ENCODE peak calls at places on chromosomes 16 and 17, in seven cellular contexts. One of them, this sample, is unnamed. For H3K36me3, the result is how much of the 10 kb centered on the place peaks cover.

GRCh38 chr16:1537763-1538289 is 4.4 kb downstream of the TMEM204 start:
- DNase-seq in HCT116: no peak
- DNase-seq in HepG2: no peak
- DNase-seq in GM12878: no peak
- DNase-seq in H1: no peak
- DNase-seq in SK-N-SH: no peak
- DNase-seq in K562: no peak
- DNase-seq in this sample: no peak

GRCh38 chr16:57858635-57859034 is 56.3 kb upstream of the KIFC3 start:
- DNase-seq in HCT116: no peak
- DNase-seq in HepG2: no peak
- DNase-seq in GM12878: no peak
- DNase-seq in H1: no peak
- DNase-seq in SK-N-SH: no peak
- DNase-seq in K562: no peak
- DNase-seq in this sample: no peak

GRCh38 chr16:11563493-11564040 is 23.2 kb downstream of the LITAF start:
- DNase-seq in HCT116: no peak
- DNase-seq in HepG2: peak
- DNase-seq in GM12878: no peak
- DNase-seq in H1: no peak
- DNase-seq in SK-N-SH: no peak
- DNase-seq in K562: no peak
- DNase-seq in this sample: no peak

GRCh38 chr16:10776280-10776679 is 32.6 kb downstream of the NUBP1 start:
- DNase-seq in HCT116: no peak
- DNase-seq in HepG2: no peak
- DNase-seq in GM12878: peak
- DNase-seq in H1: no peak
- DNase-seq in SK-N-SH: no peak
- DNase-seq in K562: no peak
- DNase-seq in this sample: no peak

GRCh38 chr17:75010683-75011406 is 1.6 kb upstream of the MRPL58 start:
- DNase-seq in HCT116: no peak
- DNase-seq in HepG2: peak
- DNase-seq in GM12878: no peak
- DNase-seq in H1: no peak
- DNase-seq in SK-N-SH: peak
- DNase-seq in K562: peak
- DNase-seq in this sample: no peak

GRCh38 chr17:80872999-80873951 is 118.4 kb upstream of the CHMP6 start:
- DNase-seq in HCT116: no peak
- DNase-seq in HepG2: no peak
- DNase-seq in GM12878: no peak
- DNase-seq in H1: no peak
- DNase-seq in SK-N-SH: no peak
- DNase-seq in K562: no peak
- DNase-seq in this sample: no peak

GRCh38 chr17:41629316-41629715 is 4.9 kb upstream of the KRT17 start:
- DNase-seq in HCT116: no peak
- DNase-seq in HepG2: no peak
- DNase-seq in GM12878: no peak
- DNase-seq in H1: no peak
- DNase-seq in SK-N-SH: no peak
- DNase-seq in K562: no peak
- DNase-seq in this sample: no peak

GRCh38 chr16:57911711-57912110 is 59.2 kb downstream of the CNGB1 start:
- DNase-seq in HCT116: no peak
- DNase-seq in HepG2: no peak
- DNase-seq in GM12878: no peak
- DNase-seq in H1: no peak
- DNase-seq in SK-N-SH: no peak
- DNase-seq in K562: no peak
- DNase-seq in this sample: no peak

GRCh38 chr17:72030067-72030899 is 90.5 kb upstream of the SOX9 start:
- DNase-seq in HCT116: no peak
- DNase-seq in HepG2: peak
- DNase-seq in GM12878: peak
- DNase-seq in H1: peak
- DNase-seq in SK-N-SH: no peak
- DNase-seq in K562: no peak
- DNase-seq in this sample: peak

GRCh38 chr16:14283786-14284185 is 212.7 kb downstream of the MRTFB start:
- DNase-seq in HCT116: no peak
- DNase-seq in HepG2: no peak
- DNase-seq in GM12878: no peak
- DNase-seq in H1: peak
- DNase-seq in SK-N-SH: no peak
- DNase-seq in K562: no peak
- DNase-seq in this sample: no peak

GRCh38 chr16:14284371-14284770 is 213.3 kb downstream of the MRTFB start:
- DNase-seq in HCT116: no peak
- DNase-seq in HepG2: no peak
- DNase-seq in GM12878: no peak
- DNase-seq in H1: peak
- DNase-seq in SK-N-SH: no peak
- DNase-seq in K562: no peak
- DNase-seq in this sample: no peak

GRCh38 chr16:14286381-14287230 is 215.5 kb downstream of the MRTFB start:
- DNase-seq in HCT116: no peak
- DNase-seq in HepG2: no peak
- DNase-seq in GM12878: no peak
- DNase-seq in H1: peak
- DNase-seq in SK-N-SH: no peak
- DNase-seq in K562: no peak
- DNase-seq in this sample: no peak

GRCh38 chr16:14284930-14285541 is 213.9 kb downstream of the MRTFB start:
- DNase-seq in HCT116: peak
- DNase-seq in HepG2: peak
- DNase-seq in GM12878: no peak
- DNase-seq in H1: no peak
- DNase-seq in SK-N-SH: no peak
- DNase-seq in K562: no peak
- DNase-seq in this sample: peak

GRCh38 chr16:14285542-14286380 is 214.6 kb downstream of the MRTFB start:
- DNase-seq in HCT116: peak
- DNase-seq in HepG2: peak
- DNase-seq in GM12878: peak
- DNase-seq in H1: peak
- DNase-seq in SK-N-SH: peak
- DNase-seq in K562: peak
- DNase-seq in this sample: peak
- TF ChIP-seq SIN3A in HCT116: no peak
- TF ChIP-seq SIN3A in HepG2: no peak
- TF ChIP-seq SIN3A in GM12878: peak
- TF ChIP-seq SIN3A in H1: peak
- TF ChIP-seq SIN3A in SK-N-SH: no peak
- TF ChIP-seq SIN3A in K562: no peak
- TF ChIP-seq SIN3A in this sample: no peak

GRCh38 chr16:88865742-88866141 is 718 bp downstream of the PABPN1L start:
- DNase-seq in HCT116: no peak
- DNase-seq in HepG2: no peak
- DNase-seq in GM12878: no peak
- DNase-seq in H1: no peak
- DNase-seq in SK-N-SH: no peak
- DNase-seq in K562: no peak
- DNase-seq in this sample: no peak

GRCh38 chr16:88865310-88865709 is 1.1 kb downstream of the PABPN1L start:
- DNase-seq in HCT116: no peak
- DNase-seq in HepG2: no peak
- DNase-seq in GM12878: no peak
- DNase-seq in H1: no peak
- DNase-seq in SK-N-SH: no peak
- DNase-seq in K562: no peak
- DNase-seq in this sample: no peak

GRCh38 chr16:88867561-88868246 is 1.2 kb upstream of the PABPN1L start:
- DNase-seq in HCT116: no peak
- DNase-seq in HepG2: no peak
- DNase-seq in GM12878: no peak
- DNase-seq in H1: no peak
- DNase-seq in SK-N-SH: no peak
- DNase-seq in K562: peak
- DNase-seq in this sample: no peak

GRCh38 chr16:88864521-88864920 is 1.9 kb downstream of the PABPN1L start:
- DNase-seq in HCT116: no peak
- DNase-seq in HepG2: no peak
- DNase-seq in GM12878: no peak
- DNase-seq in H1: no peak
- DNase-seq in SK-N-SH: no peak
- DNase-seq in K562: no peak
- DNase-seq in this sample: no peak

DNA sequence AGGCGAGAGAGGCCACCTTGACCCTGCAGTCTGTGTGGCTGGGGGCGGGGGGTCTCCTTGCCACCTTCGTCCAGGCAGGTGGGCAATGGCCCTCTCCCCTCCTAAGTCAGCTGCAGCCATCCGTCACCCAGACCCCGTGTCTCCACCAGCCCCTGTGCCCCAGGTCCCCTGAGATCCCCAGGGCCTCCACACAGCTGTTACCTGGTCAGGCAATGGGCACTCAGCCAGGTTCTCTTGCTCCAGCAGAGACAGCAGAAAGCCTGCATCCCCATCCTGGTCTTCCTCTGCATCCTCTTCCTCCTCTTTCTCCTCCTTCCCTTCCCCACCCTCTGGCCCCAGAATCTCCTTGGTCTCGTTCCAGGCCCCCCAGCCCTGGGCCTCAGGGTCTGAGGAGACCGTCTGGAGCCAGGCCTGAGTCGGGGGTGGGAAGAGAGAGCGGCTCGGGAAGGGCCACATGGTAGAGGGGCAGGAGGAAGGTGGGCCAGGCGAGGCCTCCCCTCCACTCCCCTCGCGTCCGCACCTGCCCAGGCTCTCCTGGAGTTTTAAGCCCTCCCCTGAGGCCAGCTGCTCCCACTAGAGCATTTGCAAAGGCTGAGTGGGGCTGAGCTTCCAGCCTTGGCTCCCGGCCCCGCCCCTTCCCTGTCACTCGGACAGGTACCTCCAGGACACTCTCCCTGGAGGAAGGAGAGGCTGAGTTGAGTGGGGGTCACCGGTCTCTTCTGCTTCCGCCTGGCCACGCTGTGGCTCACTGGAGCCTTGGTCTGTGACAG is at the start of gene PABPN1L:
- DNase-seq in HCT116: no peak
- DNase-seq in HepG2: no peak
- DNase-seq in GM12878: no peak
- DNase-seq in H1: no peak
- DNase-seq in SK-N-SH: no peak
- DNase-seq in K562: no peak
- DNase-seq in this sample: no peak
- TF ChIP-seq CTCF in HCT116: no peak
- TF ChIP-seq CTCF in HepG2: no peak
- TF ChIP-seq CTCF in GM12878: no peak
- TF ChIP-seq CTCF in H1: no peak
- TF ChIP-seq CTCF in SK-N-SH: no peak
- TF ChIP-seq CTCF in K562: no peak
- TF ChIP-seq CTCF in this sample: no peak

GRCh38 chr17:50100921-50101345 is 5.8 kb downstream of the PDK2 start:
- DNase-seq in HCT116: no peak
- DNase-seq in HepG2: no peak
- DNase-seq in GM12878: no peak
- DNase-seq in H1: no peak
- DNase-seq in SK-N-SH: no peak
- DNase-seq in K562: no peak
- DNase-seq in this sample: no peak

GRCh38 chr17:50102164-50102991 is 7.2 kb downstream of the PDK2 start:
- DNase-seq in HCT116: no peak
- DNase-seq in HepG2: peak
- DNase-seq in GM12878: no peak
- DNase-seq in H1: no peak
- DNase-seq in SK-N-SH: peak
- DNase-seq in K562: no peak
- DNase-seq in this sample: no peak

GRCh38 chr17:50101346-50102163 is 6.4 kb downstream of the PDK2 start:
- DNase-seq in HCT116: no peak
- DNase-seq in HepG2: no peak
- DNase-seq in GM12878: no peak
- DNase-seq in H1: no peak
- DNase-seq in SK-N-SH: peak
- DNase-seq in K562: peak
- DNase-seq in this sample: no peak

GRCh38 chr17:50103941-50104340 is 8.8 kb downstream of the PDK2 start:
- DNase-seq in HCT116: no peak
- DNase-seq in HepG2: no peak
- DNase-seq in GM12878: no peak
- DNase-seq in H1: no peak
- DNase-seq in SK-N-SH: no peak
- DNase-seq in K562: no peak
- DNase-seq in this sample: no peak

GRCh38 chr17:50103252-50103651 is 8.1 kb downstream of the PDK2 start:
- DNase-seq in HCT116: no peak
- DNase-seq in HepG2: no peak
- DNase-seq in GM12878: no peak
- DNase-seq in H1: no peak
- DNase-seq in SK-N-SH: no peak
- DNase-seq in K562: no peak
- DNase-seq in this sample: no peak
- H3K36me3 ChIP-seq in HCT116: under half
- H3K36me3 ChIP-seq in HepG2: under half
- H3K36me3 ChIP-seq in GM12878: under half
- H3K36me3 ChIP-seq in H1: under half
- H3K36me3 ChIP-seq in SK-N-SH: under half
- H3K36me3 ChIP-seq in K562: under half
- H3K36me3 ChIP-seq in this sample: under half

GRCh38 chr16:17470871-17471744 is at the start of gene XYLT1:
- DNase-seq in HCT116: no peak
- DNase-seq in HepG2: no peak
- DNase-seq in GM12878: no peak
- DNase-seq in H1: peak
- DNase-seq in SK-N-SH: peak
- DNase-seq in K562: peak
- DNase-seq in this sample: no peak
- TF ChIP-seq SIN3A in HCT116: no peak
- TF ChIP-seq SIN3A in HepG2: no peak
- TF ChIP-seq SIN3A in GM12878: no peak
- TF ChIP-seq SIN3A in H1: no peak
- TF ChIP-seq SIN3A in SK-N-SH: peak
- TF ChIP-seq SIN3A in K562: no peak
- TF ChIP-seq SIN3A in this sample: no peak